ENCODE peak calls at places on chromosome 17, in five cellular contexts. C is WTC11, J is GM13977, E is sigmoid colon, I is progenitor cell of endocrine pancreas. G is an unnamed sample.

GRCh38 chr17:75869282-75870141 is 8.9 kb downstream of the TRIM47 start:
- DNase-seq in I (no peak), E (peak), C (no peak), J (no peak), G (no peak)

GRCh38 chr17:80920406-80920805 is 71.2 kb upstream of the CHMP6 start:
- DNase-seq in E (peak), J (no peak), I (no peak), C (no peak), G (no peak)

GRCh38 chr17:16215002-16215272 is 397 bp downstream of the NCOR1 start:
- DNase-seq in J (no peak), I (peak), C (peak), E (no peak), G (no peak)

GRCh38 chr17:69501591-69502468 is 87.3 kb downstream of the MAP2K6 start:
- DNase-seq in I (peak), J (no peak), E (no peak), C (peak), G (no peak)

GRCh38 chr17:40399185-40399584 is 18.5 kb downstream of the TOP2A start:
- DNase-seq in E (no peak), C (no peak), J (no peak), I (no peak), G (no peak)

GRCh38 chr17:1621273-1621954 is 7.2 kb downstream of the SLC43A2 start:
- DNase-seq in J (no peak), I (no peak), E (no peak), C (no peak), G (no peak)

GRCh38 chr17:48153711-48154642 is 46.4 kb downstream of the SNX11 start:
- DNase-seq in I (peak), E (no peak), C (peak), J (no peak), G (no peak)

GRCh38 chr17:40579471-40579870 is 14.2 kb upstream of the CCR7 start:
- DNase-seq in J (no peak), E (no peak), I (no peak), C (no peak), G (no peak)

GRCh38 chr17:62995377-62995885 is 29.4 kb downstream of the TANC2 start:
- DNase-seq in E (no peak), I (no peak), J (peak), C (peak), G (no peak)

GRCh38 chr17:74519951-74520553 is 11.2 kb downstream of the CD300LB start:
- DNase-seq in J (peak), C (no peak), E (no peak), I (no peak), G (no peak)

GRCh38 chr17:63675607-63676539 is 24.1 kb downstream of the LIMD2 start:
- DNase-seq in J (no peak), I (no peak), C (no peak), E (peak), G (no peak)

GRCh38 chr17:77769215-77769614 is 189.3 kb upstream of the TNRC6C start:
- DNase-seq in I (no peak), E (no peak), C (no peak), J (no peak), G (no peak)

GRCh38 chr17:49898547-49899490 is 51.0 kb upstream of the TAC4 start:
- DNase-seq in I (no peak), J (no peak), E (no peak), C (peak), G (no peak)

GRCh38 chr17:9880582-9880999 is 24.5 kb downstream of the RCVRN start:
- DNase-seq in E (no peak), I (no peak), J (peak), C (no peak), G (no peak)

GRCh38 chr17:42334667-42335066 is 46.4 kb downstream of the STAT5A start:
- DNase-seq in E (no peak), I (no peak), C (no peak), J (no peak), G (no peak)
- TF ChIP-seq CTCF in E (no peak), I (no peak), C (no peak), J (peak), G (no peak)

GRCh38 chr17:57833597-57833939 is 16.3 kb downstream of the MRPS23 start:
- DNase-seq in E (no peak), I (no peak), J (no peak), C (no peak), G (no peak)
- TF ChIP-seq CTCF in E (no peak), I (no peak), J (no peak), C (peak), G (no peak)

DNA sequence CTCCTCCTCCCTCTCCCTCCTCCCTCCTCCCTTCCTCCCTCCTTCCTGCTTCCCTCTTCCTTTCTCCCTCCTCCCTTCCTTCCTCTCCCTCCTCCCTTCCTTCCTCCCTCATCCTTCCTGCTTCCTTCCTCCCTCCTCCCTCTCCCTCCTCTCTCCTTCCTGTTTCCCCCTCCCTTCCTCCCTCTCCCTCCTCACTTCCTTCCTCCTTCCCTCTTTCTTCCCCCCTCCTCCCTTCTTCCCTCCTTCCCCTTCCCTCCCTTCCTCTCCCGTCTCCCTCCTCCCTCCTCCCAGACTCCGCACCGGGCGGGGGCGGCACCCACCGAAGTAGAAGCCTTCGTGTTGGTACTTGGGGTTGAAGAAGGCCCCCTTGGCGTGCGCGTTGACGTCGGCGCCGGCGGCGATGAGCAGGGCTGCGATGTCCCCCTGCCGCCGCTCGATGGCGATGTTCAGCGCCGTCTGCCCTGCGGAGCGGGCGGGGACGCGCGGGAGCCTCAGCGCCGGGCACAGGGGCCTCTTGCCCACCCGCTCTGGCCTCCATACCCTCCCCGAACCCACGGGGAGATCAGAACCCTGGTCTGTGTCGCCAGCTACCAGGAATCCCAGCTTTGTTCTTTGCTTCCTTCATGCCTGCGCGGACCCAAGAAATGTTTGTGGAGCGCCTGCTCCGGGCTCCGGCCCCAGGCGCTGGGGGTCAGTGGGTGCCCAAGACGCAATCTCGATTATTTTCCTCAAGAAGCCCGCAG is 22.2 kb downstream of the TRPV3 start:
- DNase-seq in C (peak), I (peak), E (no peak), J (peak), G (peak)
- TF ChIP-seq CTCF in C (no peak), I (peak), E (no peak), J (peak), G (no peak)

GRCh38 chr17:44846206-44846605 is 1.5 kb upstream of the HIGD1B start:
- DNase-seq in I (no peak), J (no peak), E (no peak), C (no peak), G (no peak)

GRCh38 chr17:44842748-44843147 is 4.9 kb upstream of the HIGD1B start:
- DNase-seq in E (no peak), J (no peak), I (no peak), C (no peak), G (no peak)

GRCh38 chr17:44840936-44841335 is 6.7 kb upstream of the HIGD1B start:
- DNase-seq in I (no peak), J (peak), C (no peak), E (no peak), G (no peak)

GRCh38 chr17:44847581-44847980 is at the start of gene HIGD1B:
- DNase-seq in C (no peak), E (no peak), J (no peak), I (no peak), G (no peak)

GRCh38 chr17:44844390-44844830 is 3.3 kb upstream of the HIGD1B start:
- DNase-seq in E (no peak), J (no peak), I (no peak), C (no peak), G (no peak)
- TF ChIP-seq CTCF in E (no peak), J (no peak), I (no peak), C (no peak), G (no peak)

GRCh38 chr17:7252176-7253043 is at the start of gene ELP5:
- DNase-seq in E (peak), I (peak), C (peak), J (peak), G (no peak)
- TF ChIP-seq CTCF in E (no peak), I (peak), C (no peak), J (peak), G (no peak)

GRCh38 chr17:29589524-29590260 is at the start of gene GIT1:
- DNase-seq in C (peak), E (peak), I (peak), J (peak), G (peak)
- TF ChIP-seq CTCF in C (no peak), E (no peak), I (no peak), J (no peak), G (no peak)

GRCh38 chr17:57875109-57876022 is 25.5 kb upstream of the MRPS23 start:
- DNase-seq in C (peak), E (peak), J (no peak), I (peak), G (no peak)
- TF ChIP-seq CTCF in C (no peak), E (peak), J (no peak), I (peak), G (no peak)

DNA sequence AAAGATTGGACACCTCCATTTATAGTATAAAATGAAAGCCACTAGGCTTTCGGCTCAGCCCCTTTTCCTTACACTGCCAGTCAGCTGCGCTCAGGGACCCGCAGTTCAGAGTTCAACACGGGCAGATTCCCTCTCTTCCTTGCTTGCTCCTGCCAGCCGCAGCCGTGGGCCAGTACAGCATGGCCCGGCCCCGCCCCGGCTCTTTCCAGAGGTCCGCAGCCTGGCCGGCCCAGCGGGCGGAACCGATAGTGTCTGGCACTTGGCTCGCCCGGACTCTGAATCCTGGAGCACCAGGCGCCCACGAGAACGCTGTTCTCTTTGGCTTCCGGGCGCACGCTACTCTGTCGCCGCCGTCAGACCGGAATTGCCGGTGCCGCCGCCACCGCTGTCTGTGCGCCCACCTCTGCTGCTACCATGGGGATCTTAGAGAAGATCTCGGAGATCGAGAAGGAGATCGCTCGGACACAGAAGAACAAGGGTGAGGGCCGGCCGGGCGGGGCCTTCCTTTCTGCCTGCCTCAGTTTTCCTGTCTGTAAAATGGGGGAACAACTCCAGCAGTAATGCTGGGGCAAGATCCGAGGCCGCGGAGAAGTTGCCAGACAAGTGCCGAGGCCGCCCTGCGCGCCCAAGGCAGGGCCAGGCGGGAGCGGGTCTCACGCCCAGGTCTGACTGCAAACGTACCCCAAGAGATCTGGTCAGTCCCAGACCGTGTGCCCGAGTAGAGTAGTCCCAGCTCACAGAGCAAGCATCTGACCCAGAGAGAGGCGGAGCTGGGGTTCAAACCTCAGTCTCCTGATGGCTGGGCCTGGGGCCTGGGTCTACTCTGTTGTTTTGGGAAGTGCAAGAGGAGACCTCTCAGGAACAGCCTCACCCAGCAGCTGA is at the start of gene DRG2:
- DNase-seq in J (peak), E (peak), C (peak), I (peak), G (peak)
- TF ChIP-seq CTCF in J (no peak), E (no peak), C (no peak), I (peak), G (no peak)

G was measured in activated B cell treated with CpG ODN at 0.5 μM for 24 hours.